ENCODE peak calls at places on chromosomes 2 and 18, in eight cellular contexts. One of them, this sample, is unnamed. For H3K4me1 and H3K9me3, the result is how much of the 10 kb centered on the place peaks cover.

GRCh38 chr2:169933124-169933711 is 106.0 kb downstream of the UBR3 start:
- DNase-seq in tibial nerve: no peak
- DNase-seq in breast epithelium: no peak
- DNase-seq in cardiac muscle cell: peak
- DNase-seq in colonic mucosa: no peak
- DNase-seq in body of pancreas: no peak
- DNase-seq in keratinocyte: no peak
- DNase-seq in fibroblast of lung: peak
- DNase-seq in this sample: no peak

GRCh38 chr2:42995752-42996422 is 203.5 kb upstream of the HAAO start:
- DNase-seq in tibial nerve: no peak
- DNase-seq in fibroblast of lung: no peak
- DNase-seq in body of pancreas: no peak
- DNase-seq in breast epithelium: no peak
- DNase-seq in cardiac muscle cell: no peak
- DNase-seq in keratinocyte: no peak
- DNase-seq in colonic mucosa: no peak
- DNase-seq in this sample: no peak

GRCh38 chr2:176093889-176094232 is 1.3 kb downstream of the HOXD13 start:
- DNase-seq in body of pancreas: no peak
- DNase-seq in keratinocyte: no peak
- DNase-seq in colonic mucosa: no peak
- DNase-seq in fibroblast of lung: no peak
- DNase-seq in cardiac muscle cell: no peak
- DNase-seq in tibial nerve: no peak
- DNase-seq in breast epithelium: no peak
- DNase-seq in this sample: no peak

GRCh38 chr2:143229952-143230351 is 100.7 kb downstream of the ARHGAP15 start:
- DNase-seq in fibroblast of lung: no peak
- DNase-seq in colonic mucosa: no peak
- DNase-seq in tibial nerve: no peak
- DNase-seq in body of pancreas: no peak
- DNase-seq in cardiac muscle cell: no peak
- DNase-seq in breast epithelium: no peak
- DNase-seq in keratinocyte: no peak
- DNase-seq in this sample: no peak

GRCh38 chr2:9649261-9649660 is 18.5 kb upstream of the YWHAQ start:
- DNase-seq in body of pancreas: no peak
- DNase-seq in tibial nerve: no peak
- DNase-seq in cardiac muscle cell: no peak
- DNase-seq in keratinocyte: no peak
- DNase-seq in fibroblast of lung: no peak
- DNase-seq in colonic mucosa: no peak
- DNase-seq in breast epithelium: no peak
- DNase-seq in this sample: no peak

GRCh38 chr18:48777737-48778111 is 173.0 kb downstream of the SMAD7 start:
- DNase-seq in body of pancreas: no peak
- DNase-seq in breast epithelium: no peak
- DNase-seq in tibial nerve: no peak
- DNase-seq in fibroblast of lung: peak
- DNase-seq in colonic mucosa: no peak
- DNase-seq in cardiac muscle cell: no peak
- DNase-seq in keratinocyte: no peak
- DNase-seq in this sample: peak

GRCh38 chr2:25939257-25939668 is 43.0 kb downstream of the KIF3C start:
- DNase-seq in breast epithelium: no peak
- DNase-seq in body of pancreas: no peak
- DNase-seq in fibroblast of lung: no peak
- DNase-seq in cardiac muscle cell: no peak
- DNase-seq in colonic mucosa: peak
- DNase-seq in tibial nerve: no peak
- DNase-seq in keratinocyte: no peak
- DNase-seq in this sample: no peak

GRCh38 chr18:9240270-9240669 is 94.3 kb upstream of the TWSG1 start:
- DNase-seq in colonic mucosa: no peak
- DNase-seq in breast epithelium: no peak
- DNase-seq in cardiac muscle cell: no peak
- DNase-seq in fibroblast of lung: no peak
- DNase-seq in body of pancreas: no peak
- DNase-seq in keratinocyte: no peak
- DNase-seq in tibial nerve: no peak
- DNase-seq in this sample: no peak

GRCh38 chr18:61635901-61636528 is 256.8 kb downstream of the RNF152 start:
- DNase-seq in breast epithelium: peak
- DNase-seq in colonic mucosa: peak
- DNase-seq in keratinocyte: no peak
- DNase-seq in body of pancreas: peak
- DNase-seq in cardiac muscle cell: peak
- DNase-seq in tibial nerve: no peak
- DNase-seq in fibroblast of lung: peak
- DNase-seq in this sample: peak

GRCh38 chr2:85769236-85769986 is 15.6 kb downstream of the ATOH8 start:
- DNase-seq in breast epithelium: no peak
- DNase-seq in tibial nerve: no peak
- DNase-seq in colonic mucosa: no peak
- DNase-seq in fibroblast of lung: no peak
- DNase-seq in cardiac muscle cell: peak
- DNase-seq in keratinocyte: no peak
- DNase-seq in body of pancreas: no peak
- DNase-seq in this sample: peak

GRCh38 chr2:13676269-13676668 is 956.2 kb upstream of the LRATD1 start:
- DNase-seq in cardiac muscle cell: no peak
- DNase-seq in colonic mucosa: no peak
- DNase-seq in body of pancreas: no peak
- DNase-seq in fibroblast of lung: peak
- DNase-seq in breast epithelium: no peak
- DNase-seq in tibial nerve: no peak
- DNase-seq in keratinocyte: no peak
- DNase-seq in this sample: no peak

GRCh38 chr2:69305712-69306611 is 81.1 kb downstream of the GFPT1 start:
- DNase-seq in breast epithelium: no peak
- DNase-seq in keratinocyte: no peak
- DNase-seq in cardiac muscle cell: no peak
- DNase-seq in tibial nerve: no peak
- DNase-seq in fibroblast of lung: peak
- DNase-seq in colonic mucosa: no peak
- DNase-seq in body of pancreas: no peak
- DNase-seq in this sample: peak

GRCh38 chr2:97919858-97920257 is 75.9 kb downstream of the TMEM131 start:
- DNase-seq in colonic mucosa: no peak
- DNase-seq in fibroblast of lung: no peak
- DNase-seq in keratinocyte: no peak
- DNase-seq in body of pancreas: no peak
- DNase-seq in tibial nerve: no peak
- DNase-seq in cardiac muscle cell: no peak
- DNase-seq in breast epithelium: no peak
- DNase-seq in this sample: no peak

GRCh38 chr2:100056478-100056877 is 85.9 kb downstream of the AFF3 start:
- DNase-seq in body of pancreas: no peak
- DNase-seq in fibroblast of lung: peak
- DNase-seq in cardiac muscle cell: no peak
- DNase-seq in keratinocyte: no peak
- DNase-seq in colonic mucosa: no peak
- DNase-seq in tibial nerve: no peak
- DNase-seq in breast epithelium: no peak
- DNase-seq in this sample: no peak

DNA sequence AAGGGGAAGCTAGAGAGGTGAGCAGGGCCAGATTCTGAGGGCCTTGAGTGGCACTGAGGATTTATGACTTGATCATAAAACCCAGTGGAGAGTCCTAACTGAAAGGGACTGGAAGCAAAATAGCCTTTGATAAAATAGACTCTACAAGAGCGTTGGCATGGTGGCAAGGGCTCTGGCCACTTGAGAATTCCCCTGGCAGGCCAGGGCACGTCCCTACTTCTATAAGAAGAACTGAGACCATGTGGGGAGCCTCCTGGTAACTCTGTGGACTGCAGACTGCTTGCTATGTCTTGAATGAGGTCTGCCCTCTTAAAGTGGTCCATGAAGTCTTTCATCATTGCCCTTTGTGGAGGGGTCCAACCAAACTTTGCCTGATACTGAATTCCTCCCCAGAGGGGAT is 324.8 kb downstream of the ALK start:
- DNase-seq in colonic mucosa: no peak
- DNase-seq in body of pancreas: no peak
- DNase-seq in tibial nerve: no peak
- DNase-seq in breast epithelium: no peak
- DNase-seq in cardiac muscle cell: no peak
- DNase-seq in fibroblast of lung: no peak
- DNase-seq in keratinocyte: no peak
- DNase-seq in this sample: no peak
- H3K4me1 ChIP-seq in colonic mucosa: under half
- H3K4me1 ChIP-seq in body of pancreas: under half
- H3K4me1 ChIP-seq in tibial nerve: under half
- H3K4me1 ChIP-seq in breast epithelium: under half
- H3K4me1 ChIP-seq in cardiac muscle cell: under half
- H3K4me1 ChIP-seq in fibroblast of lung: under half
- H3K4me1 ChIP-seq in keratinocyte: under half
- H3K4me1 ChIP-seq in this sample: under half

DNA sequence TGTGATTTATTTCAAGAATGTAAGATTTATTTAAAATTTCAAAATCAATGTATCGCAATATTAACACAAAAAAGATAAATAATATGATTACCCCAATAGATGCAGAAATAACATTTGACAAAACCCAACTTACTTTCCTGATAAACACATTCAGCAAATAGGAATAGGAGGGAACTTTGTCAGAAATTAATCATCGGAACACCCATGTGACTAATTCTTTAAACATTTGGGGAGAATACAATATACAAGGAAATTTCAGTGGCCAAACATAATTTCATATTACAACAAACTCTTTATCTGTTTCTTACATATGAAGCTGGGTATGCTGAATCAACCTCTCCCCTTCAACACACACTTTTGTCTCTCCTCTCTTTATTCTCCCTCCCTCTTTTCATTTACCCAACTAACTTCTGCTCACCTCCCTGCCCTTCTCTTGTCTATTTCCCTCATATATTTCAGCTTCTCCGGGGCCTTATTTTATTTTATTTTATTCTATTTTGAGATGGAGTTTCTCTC is 309.6 kb upstream of the CNTNAP5 start:
- DNase-seq in fibroblast of lung: no peak
- DNase-seq in colonic mucosa: no peak
- DNase-seq in keratinocyte: no peak
- DNase-seq in tibial nerve: no peak
- DNase-seq in breast epithelium: no peak
- DNase-seq in body of pancreas: no peak
- DNase-seq in cardiac muscle cell: no peak
- DNase-seq in this sample: no peak
- H3K9me3 ChIP-seq in fibroblast of lung: under half
- H3K9me3 ChIP-seq in colonic mucosa: under half
- H3K9me3 ChIP-seq in keratinocyte: under half
- H3K9me3 ChIP-seq in tibial nerve: under half
- H3K9me3 ChIP-seq in breast epithelium: under half
- H3K9me3 ChIP-seq in body of pancreas: under half
- H3K9me3 ChIP-seq in cardiac muscle cell: under half
- H3K9me3 ChIP-seq in this sample: under half

GRCh38 chr18:6773777-6774176 is 44.3 kb downstream of the ARHGAP28 start:
- DNase-seq in tibial nerve: no peak
- DNase-seq in keratinocyte: no peak
- DNase-seq in fibroblast of lung: no peak
- DNase-seq in breast epithelium: no peak
- DNase-seq in body of pancreas: no peak
- DNase-seq in colonic mucosa: no peak
- DNase-seq in cardiac muscle cell: no peak
- DNase-seq in this sample: no peak

GRCh38 chr18:6776193-6776592 is 46.7 kb downstream of the ARHGAP28 start:
- DNase-seq in keratinocyte: no peak
- DNase-seq in colonic mucosa: no peak
- DNase-seq in tibial nerve: no peak
- DNase-seq in cardiac muscle cell: no peak
- DNase-seq in fibroblast of lung: peak
- DNase-seq in breast epithelium: no peak
- DNase-seq in body of pancreas: no peak
- DNase-seq in this sample: no peak

GRCh38 chr18:6777509-6777908 is 48.0 kb downstream of the ARHGAP28 start:
- DNase-seq in fibroblast of lung: no peak
- DNase-seq in keratinocyte: no peak
- DNase-seq in body of pancreas: no peak
- DNase-seq in tibial nerve: no peak
- DNase-seq in cardiac muscle cell: no peak
- DNase-seq in breast epithelium: no peak
- DNase-seq in colonic mucosa: no peak
- DNase-seq in this sample: no peak

GRCh38 chr18:6775702-6776101 is 46.2 kb downstream of the ARHGAP28 start:
- DNase-seq in body of pancreas: no peak
- DNase-seq in breast epithelium: no peak
- DNase-seq in colonic mucosa: no peak
- DNase-seq in fibroblast of lung: no peak
- DNase-seq in keratinocyte: no peak
- DNase-seq in tibial nerve: no peak
- DNase-seq in cardiac muscle cell: no peak
- DNase-seq in this sample: no peak

DNA sequence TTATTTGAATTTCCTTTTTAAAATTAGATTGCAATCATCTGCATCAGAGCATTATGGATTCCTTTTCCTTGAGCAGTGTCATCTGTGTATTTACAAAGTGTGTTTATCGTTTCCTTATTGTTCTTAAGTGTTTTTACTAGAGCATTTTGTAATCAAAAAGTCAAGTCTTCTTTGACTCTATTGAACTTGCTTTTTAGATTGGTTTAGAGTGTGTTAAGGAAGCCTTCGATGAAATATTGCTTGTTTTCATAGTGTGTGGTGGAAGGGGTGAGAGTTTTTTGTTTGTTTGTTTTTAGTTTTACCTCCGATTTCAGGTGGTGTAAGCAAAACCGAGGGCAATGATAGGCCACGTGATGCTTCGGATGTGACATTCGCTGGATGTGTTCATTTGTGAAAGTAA is 45.7 kb downstream of the ARHGAP28 start:
- DNase-seq in keratinocyte: no peak
- DNase-seq in body of pancreas: no peak
- DNase-seq in breast epithelium: no peak
- DNase-seq in colonic mucosa: no peak
- DNase-seq in cardiac muscle cell: no peak
- DNase-seq in fibroblast of lung: no peak
- DNase-seq in tibial nerve: no peak
- DNase-seq in this sample: no peak
- H3K27ac ChIP-seq in keratinocyte: no peak
- H3K27ac ChIP-seq in body of pancreas: no peak
- H3K27ac ChIP-seq in breast epithelium: peak
- H3K27ac ChIP-seq in colonic mucosa: no peak
- H3K27ac ChIP-seq in cardiac muscle cell: no peak
- H3K27ac ChIP-seq in fibroblast of lung: no peak
- H3K27ac ChIP-seq in tibial nerve: no peak
- H3K27ac ChIP-seq in this sample: no peak

GRCh38 chr2:22788749-22789148 is 596.2 kb upstream of the KLHL29 start:
- DNase-seq in colonic mucosa: no peak
- DNase-seq in fibroblast of lung: no peak
- DNase-seq in keratinocyte: no peak
- DNase-seq in cardiac muscle cell: peak
- DNase-seq in tibial nerve: no peak
- DNase-seq in breast epithelium: no peak
- DNase-seq in body of pancreas: no peak
- DNase-seq in this sample: no peak

GRCh38 chr2:22784586-22784985 is 600.4 kb upstream of the KLHL29 start:
- DNase-seq in cardiac muscle cell: no peak
- DNase-seq in fibroblast of lung: no peak
- DNase-seq in body of pancreas: no peak
- DNase-seq in keratinocyte: no peak
- DNase-seq in breast epithelium: no peak
- DNase-seq in tibial nerve: no peak
- DNase-seq in colonic mucosa: no peak
- DNase-seq in this sample: no peak

GRCh38 chr2:22787745-22788144 is 597.2 kb upstream of the KLHL29 start:
- DNase-seq in keratinocyte: no peak
- DNase-seq in breast epithelium: no peak
- DNase-seq in cardiac muscle cell: no peak
- DNase-seq in fibroblast of lung: no peak
- DNase-seq in tibial nerve: no peak
- DNase-seq in body of pancreas: no peak
- DNase-seq in colonic mucosa: no peak
- DNase-seq in this sample: no peak
- H3K4me1 ChIP-seq in keratinocyte: under half
- H3K4me1 ChIP-seq in breast epithelium: under half
- H3K4me1 ChIP-seq in cardiac muscle cell: under half
- H3K4me1 ChIP-seq in fibroblast of lung: under half
- H3K4me1 ChIP-seq in tibial nerve: under half
- H3K4me1 ChIP-seq in body of pancreas: under half
- H3K4me1 ChIP-seq in colonic mucosa: under half
- H3K4me1 ChIP-seq in this sample: under half

This sample was measured in tibial artery.